ENCODE peak calls at places on chromosomes 5 and 9, in six cellular contexts. I is HCT116, C is K562, T is HepG2, W is GM12878, L is upper lobe of left lung. P is an unnamed sample.
A peak's percentile ranks its signal among the peaks of the same experiment; 100 is the strongest.

GRCh38 chr9:20872340-20872977 is 159.0 kb downstream of the HACD4 start:
- ATAC-seq in T (no peak), W (peak; percentile 18), I (no peak), C (no peak), L (no peak), P (no peak)

GRCh38 chr9:19457694-19458009 is 48.8 kb downstream of the ACER2 start:
- ATAC-seq in C (no peak), L (no peak), T (no peak), I (no peak), W (peak; percentile 31), P (no peak)

GRCh38 chr9:21686738-21687137 is 115.7 kb upstream of the MTAP start:
- ATAC-seq in I (no peak), C (no peak), L (no peak), T (no peak), W (no peak), P (no peak)

GRCh38 chr5:99102073-99102697 is 173.4 kb upstream of the CHD1 start:
- ATAC-seq in W (peak; percentile 35), L (no peak), T (no peak), I (no peak), C (peak; percentile 60), P (no peak)

GRCh38 chr5:59769041-59769360 is 124.5 kb downstream of the PDE4D start:
- ATAC-seq in C (no peak), T (no peak), W (no peak), L (no peak), I (no peak), P (no peak)

GRCh38 chr9:31259824-31260223 is 1124.6 kb upstream of the ACO1 start:
- ATAC-seq in W (no peak), I (no peak), C (no peak), L (no peak), T (no peak), P (no peak)

GRCh38 chr5:134041570-134042411 is 37.0 kb upstream of the VDAC1 start:
- ATAC-seq in T (no peak), C (no peak), W (peak; percentile 88), L (no peak), I (no peak), P (no peak)

GRCh38 chr9:120456218-120456617 is 123.7 kb downstream of the CDK5RAP2 start:
- ATAC-seq in W (no peak), C (no peak), I (no peak), T (no peak), L (no peak), P (no peak)

GRCh38 chr5:55113327-55113726 is 10.9 kb downstream of the GZMA start:
- ATAC-seq in L (no peak), T (no peak), W (no peak), I (no peak), C (no peak), P (no peak)

GRCh38 chr5:56176155-56176798 is 56.9 kb downstream of the ANKRD55 start:
- ATAC-seq in I (no peak), L (peak; percentile 85), C (no peak), W (no peak), T (no peak), P (peak; percentile 86)

GRCh38 chr5:84088996-84089395 is 295.7 kb downstream of the EDIL3 start:
- ATAC-seq in W (peak; percentile 71), L (no peak), C (no peak), I (peak; percentile 78), T (peak; percentile 15), P (no peak)

GRCh38 chr5:54656261-54656728 is 138.7 kb downstream of the SNX18 start:
- ATAC-seq in W (no peak), T (no peak), I (no peak), L (peak; percentile 74), C (no peak), P (peak; percentile 88)

GRCh38 chr9:107131108-107131799 is 151.8 kb upstream of the RAD23B start:
- ATAC-seq in W (no peak), C (no peak), I (peak; percentile 52), T (no peak), L (no peak), P (no peak)

GRCh38 chr5:91787718-91788117 is 404.6 kb upstream of the ARRDC3 start:
- ATAC-seq in C (no peak), L (no peak), I (no peak), W (no peak), T (no peak), P (no peak)

GRCh38 chr5:1746371-1747078 is 53.1 kb downstream of the MRPL36 start:
- ATAC-seq in C (peak; percentile 47), I (no peak), L (no peak), T (no peak), W (no peak), P (no peak)

GRCh38 chr9:33921967-33922895 is 105.3 kb downstream of the UBE2R2 start:
- ATAC-seq in I (peak; percentile 69), C (peak; percentile 84), L (peak; percentile 35), W (peak; percentile 81), T (peak; percentile 52), P (no peak)

GRCh38 chr5:173712609-173713176 is 96.2 kb upstream of the BOD1 start:
- ATAC-seq in T (no peak), I (no peak), L (no peak), W (no peak), C (no peak), P (no peak)

DNA sequence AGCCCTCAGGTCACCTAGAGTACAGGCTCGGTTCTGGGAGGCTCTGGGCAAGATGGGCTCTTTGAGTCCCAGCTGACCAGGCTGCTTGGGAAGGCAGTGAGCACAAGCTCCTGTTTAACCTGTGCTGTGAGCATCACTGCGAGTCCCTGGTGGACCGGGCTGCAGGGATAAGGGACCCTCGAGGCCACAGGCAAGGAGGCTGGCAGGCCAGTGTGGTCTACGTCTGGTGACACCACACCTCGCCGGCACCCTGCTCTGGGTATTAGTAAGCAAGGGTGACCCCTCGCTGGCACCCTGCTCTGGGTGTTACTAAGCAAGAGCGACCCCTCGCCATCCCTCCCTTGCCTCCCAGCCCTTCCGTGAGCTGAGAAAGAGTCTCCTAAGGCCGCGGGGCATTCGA is 125.9 kb upstream of the FOXD4L5 start:
- ATAC-seq in W (no peak), C (no peak), L (no peak), T (no peak), I (no peak), P (no peak)
- H3K9me3 ChIP-seq in W (no peaks in the 10 kb centered on the region), C (no peaks in the 10 kb centered on the region), L (peaks cover 27% of the 10 kb centered on the region), T (no peaks in the 10 kb centered on the region), I (no peaks in the 10 kb centered on the region), P (peaks cover 24% of the 10 kb centered on the region)

GRCh38 chr9:82333671-82334070 is 345.1 kb downstream of the SPATA31D1 start:
- ATAC-seq in I (no peak), T (no peak), W (no peak), L (no peak), C (no peak), P (no peak)

GRCh38 chr9:82334286-82334685 is 345.7 kb downstream of the SPATA31D1 start:
- ATAC-seq in L (no peak), C (no peak), T (no peak), W (no peak), I (no peak), P (no peak)

GRCh38 chr9:82332774-82333152 is 344.2 kb downstream of the SPATA31D1 start:
- ATAC-seq in T (no peak), L (no peak), C (no peak), I (no peak), W (no peak), P (no peak)

GRCh38 chr9:82331091-82331490 is 342.5 kb downstream of the SPATA31D1 start:
- ATAC-seq in I (no peak), L (no peak), W (no peak), C (no peak), T (no peak), P (no peak)

DNA sequence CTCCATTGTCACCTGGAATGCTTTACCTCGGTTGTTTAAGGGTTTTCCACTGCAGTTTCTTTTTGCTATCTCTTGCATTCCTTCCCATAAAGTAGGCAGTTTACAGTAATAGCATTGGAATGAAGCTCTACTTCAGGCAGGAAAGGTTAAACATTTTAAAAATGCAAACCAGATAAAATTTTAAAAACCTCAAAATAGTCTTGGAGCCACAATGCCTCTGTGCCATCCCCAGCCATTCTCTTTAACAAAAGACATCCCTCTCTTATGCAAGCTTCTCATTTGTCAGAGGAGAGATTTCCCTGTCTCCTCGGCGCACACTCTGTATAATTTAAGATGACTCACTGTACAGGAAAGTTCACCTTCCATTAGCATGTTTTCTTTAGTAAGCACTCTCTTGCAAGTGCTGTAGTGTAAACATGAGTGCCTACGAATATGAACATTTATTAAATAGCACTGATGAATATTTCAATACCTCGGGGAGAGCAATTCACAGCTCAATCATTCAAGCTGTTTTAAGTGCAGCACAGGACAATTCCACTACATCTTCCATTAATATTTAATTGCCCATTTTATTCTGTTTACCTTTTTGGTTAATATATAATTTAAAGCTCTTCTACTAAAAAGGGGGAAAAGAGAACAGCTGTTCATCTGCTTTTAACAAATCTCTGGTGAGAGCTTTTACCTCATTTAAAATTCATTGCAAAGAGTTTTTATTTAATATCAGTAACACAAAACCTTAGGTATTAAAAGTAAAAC is 343.6 kb downstream of the SPATA31D1 start:
- ATAC-seq in W (no peak), C (no peak), I (no peak), L (no peak), T (no peak), P (no peak)
- TF ChIP-seq POLR2A in W (no peak), C (no peak), I (no peak), L (no peak), T (no peak), P (no peak)

GRCh38 chr9:4714266-4715016 is 26.6 kb downstream of the AK3 start:
- ATAC-seq in L (no peak), T (no peak), C (no peak), W (no peak), I (no peak), P (no peak)

GRCh38 chr9:4713849-4714248 is 27.2 kb downstream of the AK3 start:
- ATAC-seq in I (no peak), W (no peak), C (no peak), T (peak; percentile 42), L (peak; percentile 56), P (peak; percentile 53)

GRCh38 chr9:4717815-4718214 is 23.2 kb downstream of the AK3 start:
- ATAC-seq in L (no peak), C (no peak), W (no peak), I (no peak), T (no peak), P (no peak)

GRCh38 chr9:4718911-4719310 is 22.1 kb downstream of the AK3 start:
- ATAC-seq in C (no peak), T (no peak), L (no peak), I (no peak), W (no peak), P (no peak)

DNA sequence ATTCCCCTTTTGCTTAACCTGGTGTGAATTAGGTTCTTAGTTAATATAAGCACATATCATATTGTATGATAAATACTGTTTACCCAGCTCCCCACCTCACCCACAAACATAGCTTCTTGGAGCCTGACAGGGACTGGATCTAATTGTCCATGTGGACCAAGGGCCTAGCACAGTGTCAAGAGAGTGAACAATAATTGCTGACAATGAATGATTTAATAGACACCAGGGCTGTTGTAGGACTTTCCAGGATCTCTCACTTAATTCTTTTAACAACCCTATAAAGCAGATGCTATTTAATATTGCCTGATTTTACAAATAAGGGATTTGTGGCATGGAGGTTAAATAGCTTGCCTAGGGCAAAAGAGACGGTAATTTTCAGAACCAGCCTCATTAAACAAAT is 24.8 kb downstream of the AK3 start:
- ATAC-seq in L (no peak), C (no peak), I (no peak), T (no peak), W (no peak), P (no peak)
- TF ChIP-seq POLR2AphosphoS5 in L (no peak), C (no peak), I (no peak), T (no peak), W (no peak), P (no peak)

DNA sequence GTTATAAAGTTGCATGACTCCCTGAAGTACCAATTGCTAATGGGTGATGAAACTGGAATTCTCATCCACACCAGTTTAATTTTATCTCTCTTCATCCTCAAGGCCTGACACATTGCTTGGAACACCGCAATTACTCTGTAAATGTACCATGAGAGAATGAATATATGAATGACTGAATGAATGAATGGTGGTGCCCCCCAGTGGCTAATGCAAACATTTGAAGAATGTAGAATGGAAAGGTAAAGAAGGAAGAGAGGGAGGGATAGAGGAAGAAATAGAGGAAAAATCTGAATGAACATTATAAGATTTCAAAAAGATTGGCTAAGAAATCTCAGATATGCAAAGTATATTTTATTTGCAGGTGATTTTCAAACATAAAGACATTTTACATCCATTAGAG is 13.1 kb downstream of the PAPPA start:
- ATAC-seq in L (no peak), T (no peak), C (no peak), I (no peak), W (no peak), P (no peak)
- H3K9me3 ChIP-seq in L (no peaks in the 10 kb centered on the region), T (no peaks in the 10 kb centered on the region), C (no peaks in the 10 kb centered on the region), I (no peaks in the 10 kb centered on the region), W (no peaks in the 10 kb centered on the region), P (no peaks in the 10 kb centered on the region)

P was measured in gastroesophageal sphincter.